ENCODE peak calls at places on chromosomes 2 and 18, in six cellular contexts. One of them, this sample, is unnamed.

GRCh38 chr2:174449033-174449432 is 37.8 kb downstream of the GPR155 start:
- DNase-seq in activated CD4-positive, alpha-beta T cell treated with anti-CD3 and anti-CD28 coated beads, Interleukin-2, amount 50 U/mL, for 48 hours: no peak
- DNase-seq in HFFc6: no peak
- DNase-seq in GM10248: no peak
- DNase-seq in left ventricle myocardium superior: no peak
- DNase-seq in cardiac muscle cell: no peak
- DNase-seq in this sample: no peak

GRCh38 chr2:152432206-152432653 is 97.3 kb downstream of the FMNL2 start:
- DNase-seq in activated CD4-positive, alpha-beta T cell treated with anti-CD3 and anti-CD28 coated beads, Interleukin-2, amount 50 U/mL, for 48 hours: no peak
- DNase-seq in HFFc6: peak; percentile 67
- DNase-seq in GM10248: no peak
- DNase-seq in left ventricle myocardium superior: no peak
- DNase-seq in cardiac muscle cell: peak; percentile 92
- DNase-seq in this sample: no peak

GRCh38 chr2:39516347-39517101 is 79.4 kb upstream of the MAP4K3 start:
- DNase-seq in activated CD4-positive, alpha-beta T cell treated with anti-CD3 and anti-CD28 coated beads, Interleukin-2, amount 50 U/mL, for 48 hours: no peak
- DNase-seq in HFFc6: no peak
- DNase-seq in GM10248: no peak
- DNase-seq in left ventricle myocardium superior: peak; percentile 67
- DNase-seq in cardiac muscle cell: peak; percentile 75
- DNase-seq in this sample: no peak

GRCh38 chr18:44973282-44973681 is 292.6 kb downstream of the SETBP1 start:
- DNase-seq in activated CD4-positive, alpha-beta T cell treated with anti-CD3 and anti-CD28 coated beads, Interleukin-2, amount 50 U/mL, for 48 hours: peak; percentile 11
- DNase-seq in HFFc6: no peak
- DNase-seq in GM10248: no peak
- DNase-seq in left ventricle myocardium superior: no peak
- DNase-seq in cardiac muscle cell: peak; percentile 41
- DNase-seq in this sample: no peak

GRCh38 chr2:45469314-45470099 is 141.6 kb downstream of the SRBD1 start:
- DNase-seq in activated CD4-positive, alpha-beta T cell treated with anti-CD3 and anti-CD28 coated beads, Interleukin-2, amount 50 U/mL, for 48 hours: no peak
- DNase-seq in HFFc6: no peak
- DNase-seq in GM10248: peak; percentile 12
- DNase-seq in left ventricle myocardium superior: no peak
- DNase-seq in cardiac muscle cell: peak; percentile 33
- DNase-seq in this sample: peak; percentile 32

GRCh38 chr2:29293830-29294438 is 178.7 kb downstream of the CLIP4 start:
- DNase-seq in activated CD4-positive, alpha-beta T cell treated with anti-CD3 and anti-CD28 coated beads, Interleukin-2, amount 50 U/mL, for 48 hours: peak; percentile 22
- DNase-seq in HFFc6: no peak
- DNase-seq in GM10248: peak; percentile 29
- DNase-seq in left ventricle myocardium superior: no peak
- DNase-seq in cardiac muscle cell: peak; percentile 47
- DNase-seq in this sample: peak; percentile 11

GRCh38 chr2:105910497-105911238 is 166.0 kb downstream of the NCK2 start:
- DNase-seq in activated CD4-positive, alpha-beta T cell treated with anti-CD3 and anti-CD28 coated beads, Interleukin-2, amount 50 U/mL, for 48 hours: no peak
- DNase-seq in HFFc6: no peak
- DNase-seq in GM10248: no peak
- DNase-seq in left ventricle myocardium superior: no peak
- DNase-seq in cardiac muscle cell: no peak
- DNase-seq in this sample: no peak

GRCh38 chr18:39448942-39449341 is 1883.3 kb upstream of the CELF4 start:
- DNase-seq in activated CD4-positive, alpha-beta T cell treated with anti-CD3 and anti-CD28 coated beads, Interleukin-2, amount 50 U/mL, for 48 hours: no peak
- DNase-seq in HFFc6: no peak
- DNase-seq in GM10248: no peak
- DNase-seq in left ventricle myocardium superior: no peak
- DNase-seq in cardiac muscle cell: peak; percentile 29
- DNase-seq in this sample: no peak

GRCh38 chr18:63162271-63163014 is 157.1 kb downstream of the BCL2 start:
- DNase-seq in activated CD4-positive, alpha-beta T cell treated with anti-CD3 and anti-CD28 coated beads, Interleukin-2, amount 50 U/mL, for 48 hours: peak; percentile 60
- DNase-seq in HFFc6: no peak
- DNase-seq in GM10248: peak; percentile 64
- DNase-seq in left ventricle myocardium superior: no peak
- DNase-seq in cardiac muscle cell: peak; percentile 76
- DNase-seq in this sample: no peak

GRCh38 chr2:30548386-30548785 is 101.3 kb downstream of the LCLAT1 start:
- DNase-seq in activated CD4-positive, alpha-beta T cell treated with anti-CD3 and anti-CD28 coated beads, Interleukin-2, amount 50 U/mL, for 48 hours: no peak
- DNase-seq in HFFc6: no peak
- DNase-seq in GM10248: no peak
- DNase-seq in left ventricle myocardium superior: no peak
- DNase-seq in cardiac muscle cell: no peak
- DNase-seq in this sample: no peak

GRCh38 chr2:105470979-105471378 is 72.1 kb upstream of the FHL2 start:
- DNase-seq in activated CD4-positive, alpha-beta T cell treated with anti-CD3 and anti-CD28 coated beads, Interleukin-2, amount 50 U/mL, for 48 hours: no peak
- DNase-seq in HFFc6: no peak
- DNase-seq in GM10248: no peak
- DNase-seq in left ventricle myocardium superior: no peak
- DNase-seq in cardiac muscle cell: no peak
- DNase-seq in this sample: no peak

GRCh38 chr18:22345733-22346132 is 72.0 kb downstream of the CTAGE1 start:
- DNase-seq in activated CD4-positive, alpha-beta T cell treated with anti-CD3 and anti-CD28 coated beads, Interleukin-2, amount 50 U/mL, for 48 hours: no peak
- DNase-seq in HFFc6: no peak
- DNase-seq in GM10248: no peak
- DNase-seq in left ventricle myocardium superior: no peak
- DNase-seq in cardiac muscle cell: no peak
- DNase-seq in this sample: no peak

GRCh38 chr2:217833439-217833838 is 169.4 kb downstream of the TNS1 start:
- DNase-seq in activated CD4-positive, alpha-beta T cell treated with anti-CD3 and anti-CD28 coated beads, Interleukin-2, amount 50 U/mL, for 48 hours: no peak
- DNase-seq in HFFc6: no peak
- DNase-seq in GM10248: no peak
- DNase-seq in left ventricle myocardium superior: peak; percentile 54
- DNase-seq in cardiac muscle cell: no peak
- DNase-seq in this sample: no peak

GRCh38 chr2:120238728-120239487 is 13.7 kb upstream of the RALB start:
- DNase-seq in activated CD4-positive, alpha-beta T cell treated with anti-CD3 and anti-CD28 coated beads, Interleukin-2, amount 50 U/mL, for 48 hours: no peak
- DNase-seq in HFFc6: peak; percentile 83
- DNase-seq in GM10248: no peak
- DNase-seq in left ventricle myocardium superior: no peak
- DNase-seq in cardiac muscle cell: peak; percentile 48
- DNase-seq in this sample: no peak

GRCh38 chr18:37287601-37288000 is 278.0 kb downstream of the CELF4 start:
- DNase-seq in activated CD4-positive, alpha-beta T cell treated with anti-CD3 and anti-CD28 coated beads, Interleukin-2, amount 50 U/mL, for 48 hours: no peak
- DNase-seq in HFFc6: no peak
- DNase-seq in GM10248: no peak
- DNase-seq in left ventricle myocardium superior: no peak
- DNase-seq in cardiac muscle cell: no peak
- DNase-seq in this sample: no peak

GRCh38 chr2:20061476-20061875 is 10.0 kb upstream of the LAPTM4A start:
- DNase-seq in activated CD4-positive, alpha-beta T cell treated with anti-CD3 and anti-CD28 coated beads, Interleukin-2, amount 50 U/mL, for 48 hours: no peak
- DNase-seq in HFFc6: no peak
- DNase-seq in GM10248: no peak
- DNase-seq in left ventricle myocardium superior: no peak
- DNase-seq in cardiac muscle cell: peak; percentile 63
- DNase-seq in this sample: no peak

GRCh38 chr18:34738173-34738894 is 28.2 kb downstream of the DTNA start:
- DNase-seq in activated CD4-positive, alpha-beta T cell treated with anti-CD3 and anti-CD28 coated beads, Interleukin-2, amount 50 U/mL, for 48 hours: no peak
- DNase-seq in HFFc6: peak; percentile 0
- DNase-seq in GM10248: no peak
- DNase-seq in left ventricle myocardium superior: no peak
- DNase-seq in cardiac muscle cell: peak; percentile 14
- DNase-seq in this sample: peak; percentile 33

GRCh38 chr2:44244135-44244871 is 31.0 kb upstream of the SLC3A1 start:
- DNase-seq in activated CD4-positive, alpha-beta T cell treated with anti-CD3 and anti-CD28 coated beads, Interleukin-2, amount 50 U/mL, for 48 hours: peak; percentile 51
- DNase-seq in HFFc6: peak; percentile 52
- DNase-seq in GM10248: peak; percentile 55
- DNase-seq in left ventricle myocardium superior: peak; percentile 37
- DNase-seq in cardiac muscle cell: peak; percentile 85
- DNase-seq in this sample: peak; percentile 52

GRCh38 chr2:153101187-153101586 is 377.4 kb downstream of the RPRM start:
- DNase-seq in activated CD4-positive, alpha-beta T cell treated with anti-CD3 and anti-CD28 coated beads, Interleukin-2, amount 50 U/mL, for 48 hours: no peak
- DNase-seq in HFFc6: no peak
- DNase-seq in GM10248: no peak
- DNase-seq in left ventricle myocardium superior: no peak
- DNase-seq in cardiac muscle cell: no peak
- DNase-seq in this sample: no peak